ENCODE peak calls at places on chromosomes 2 and 18, in four cellular contexts. One of them, this sample, is unnamed.

GRCh38 chr2:128595763-128596452 is 277.2 kb upstream of the HS6ST1 start:
- DNase-seq in GM12878: no peak
- DNase-seq in K562: no peak
- DNase-seq in HepG2: no peak
- DNase-seq in this sample: no peak

GRCh38 chr2:215668329-215668728 is 232.5 kb upstream of the FN1 start:
- DNase-seq in K562: no peak
- DNase-seq in HepG2: no peak
- DNase-seq in GM12878: no peak
- DNase-seq in this sample: no peak

GRCh38 chr18:711693-712400 is 583 bp downstream of the ENOSF1 start:
- DNase-seq in GM12878: peak
- DNase-seq in HepG2: peak
- DNase-seq in K562: peak
- DNase-seq in this sample: peak

GRCh38 chr2:205685314-205686230 is 3.3 kb downstream of the NRP2 start:
- DNase-seq in K562: no peak
- DNase-seq in GM12878: no peak
- DNase-seq in HepG2: no peak
- DNase-seq in this sample: peak

GRCh38 chr2:83055338-83056010 is 1403.6 kb downstream of the SUCLG1 start:
- DNase-seq in GM12878: no peak
- DNase-seq in HepG2: no peak
- DNase-seq in K562: no peak
- DNase-seq in this sample: no peak

GRCh38 chr2:47221956-47222355 is 66.8 kb upstream of the STPG4 start:
- DNase-seq in GM12878: no peak
- DNase-seq in K562: no peak
- DNase-seq in HepG2: no peak
- DNase-seq in this sample: no peak

GRCh38 chr2:192473331-192473730 is 278.6 kb upstream of the TMEFF2 start:
- DNase-seq in HepG2: no peak
- DNase-seq in GM12878: no peak
- DNase-seq in K562: no peak
- DNase-seq in this sample: no peak

GRCh38 chr2:47274054-47274779 is 119.1 kb upstream of the STPG4 start:
- DNase-seq in HepG2: no peak
- DNase-seq in GM12878: no peak
- DNase-seq in K562: no peak
- DNase-seq in this sample: no peak

GRCh38 chr2:195382186-195382585 is 274.8 kb upstream of the SLC39A10 start:
- DNase-seq in HepG2: no peak
- DNase-seq in GM12878: no peak
- DNase-seq in K562: no peak
- DNase-seq in this sample: no peak

GRCh38 chr18:51588616-51589015 is 391.1 kb upstream of the MEX3C start:
- DNase-seq in HepG2: no peak
- DNase-seq in GM12878: no peak
- DNase-seq in K562: no peak
- DNase-seq in this sample: no peak

GRCh38 chr2:73965053-73965452 is 19.7 kb upstream of the TET3 start:
- DNase-seq in K562: no peak
- DNase-seq in GM12878: no peak
- DNase-seq in HepG2: no peak
- DNase-seq in this sample: no peak

GRCh38 chr2:30914456-30914855 is 107.2 kb upstream of the CAPN13 start:
- DNase-seq in K562: no peak
- DNase-seq in HepG2: no peak
- DNase-seq in GM12878: no peak
- DNase-seq in this sample: no peak

GRCh38 chr2:190581997-190582396 is 47.5 kb upstream of the NEMP2 start:
- DNase-seq in K562: no peak
- DNase-seq in HepG2: no peak
- DNase-seq in GM12878: no peak
- DNase-seq in this sample: no peak

GRCh38 chr2:10005461-10005860 is 37.9 kb upstream of the KLF11 start:
- DNase-seq in HepG2: no peak
- DNase-seq in K562: no peak
- DNase-seq in GM12878: no peak
- DNase-seq in this sample: no peak

GRCh38 chr18:35998967-35999366 is 26.5 kb downstream of the RMP24 start:
- DNase-seq in GM12878: no peak
- DNase-seq in HepG2: no peak
- DNase-seq in K562: peak
- DNase-seq in this sample: no peak

GRCh38 chr2:8197101-8197500 is 484.8 kb upstream of the ID2 start:
- DNase-seq in GM12878: no peak
- DNase-seq in K562: no peak
- DNase-seq in HepG2: no peak
- DNase-seq in this sample: no peak

GRCh38 chr2:73300926-73301325 is 7.6 kb upstream of the EGR4 start:
- DNase-seq in HepG2: no peak
- DNase-seq in GM12878: no peak
- DNase-seq in K562: no peak
- DNase-seq in this sample: no peak

GRCh38 chr2:209208211-209208610 is 215.6 kb upstream of the MAP2 start:
- DNase-seq in GM12878: no peak
- DNase-seq in HepG2: peak
- DNase-seq in K562: peak
- DNase-seq in this sample: peak

GRCh38 chr18:985301-985700 is 80.6 kb downstream of the ADCYAP1 start:
- DNase-seq in HepG2: no peak
- DNase-seq in GM12878: no peak
- DNase-seq in K562: no peak
- DNase-seq in this sample: peak

GRCh38 chr2:24304098-24304497 is 56.2 kb downstream of the ITSN2 start:
- DNase-seq in GM12878: no peak
- DNase-seq in HepG2: peak
- DNase-seq in K562: no peak
- DNase-seq in this sample: no peak

GRCh38 chr2:150997702-150998480 is 263.8 kb downstream of the RBM43 start:
- DNase-seq in HepG2: no peak
- DNase-seq in K562: no peak
- DNase-seq in GM12878: no peak
- DNase-seq in this sample: no peak

GRCh38 chr18:8478166-8478967 is 130.9 kb upstream of the RAB12 start:
- DNase-seq in HepG2: peak
- DNase-seq in GM12878: no peak
- DNase-seq in K562: peak
- DNase-seq in this sample: peak

GRCh38 chr2:241777167-241777685 is 604 bp downstream of the GAL3ST2 start:
- DNase-seq in K562: no peak
- DNase-seq in HepG2: no peak
- DNase-seq in GM12878: no peak
- DNase-seq in this sample: no peak

GRCh38 chr2:47984041-47984440 is 77.7 kb upstream of the FBXO11 start:
- DNase-seq in HepG2: no peak
- DNase-seq in K562: no peak
- DNase-seq in GM12878: no peak
- DNase-seq in this sample: no peak

GRCh38 chr18:64276736-64277135 is 127.8 kb upstream of the LINC00305 start:
- DNase-seq in GM12878: no peak
- DNase-seq in HepG2: no peak
- DNase-seq in K562: no peak
- DNase-seq in this sample: no peak

GRCh38 chr2:162888641-162889040 is 50.1 kb upstream of the KCNH7 start:
- DNase-seq in K562: no peak
- DNase-seq in HepG2: no peak
- DNase-seq in GM12878: no peak
- DNase-seq in this sample: no peak

GRCh38 chr18:78713726-78714125 is 265.9 kb upstream of the SALL3 start:
- DNase-seq in K562: no peak
- DNase-seq in GM12878: no peak
- DNase-seq in HepG2: no peak
- DNase-seq in this sample: no peak

GRCh38 chr2:148201075-148202004 is 180.4 kb downstream of the MBD5 start:
- DNase-seq in HepG2: peak
- DNase-seq in GM12878: no peak
- DNase-seq in K562: peak
- DNase-seq in this sample: peak

GRCh38 chr2:23596316-23596885 is 211.4 kb downstream of the KLHL29 start:
- DNase-seq in HepG2: no peak
- DNase-seq in GM12878: no peak
- DNase-seq in K562: no peak
- DNase-seq in this sample: no peak

GRCh38 chr18:60485207-60485606 is 112.6 kb upstream of the MC4R start:
- DNase-seq in K562: no peak
- DNase-seq in HepG2: no peak
- DNase-seq in GM12878: no peak
- DNase-seq in this sample: no peak

GRCh38 chr18:24991661-24992060 is 360.3 kb downstream of the ZNF521 start:
- DNase-seq in GM12878: no peak
- DNase-seq in HepG2: no peak
- DNase-seq in K562: no peak
- DNase-seq in this sample: no peak

GRCh38 chr2:221606369-221606768 is 34.3 kb upstream of the EPHA4 start:
- DNase-seq in K562: no peak
- DNase-seq in GM12878: no peak
- DNase-seq in HepG2: no peak
- DNase-seq in this sample: peak

DNA sequence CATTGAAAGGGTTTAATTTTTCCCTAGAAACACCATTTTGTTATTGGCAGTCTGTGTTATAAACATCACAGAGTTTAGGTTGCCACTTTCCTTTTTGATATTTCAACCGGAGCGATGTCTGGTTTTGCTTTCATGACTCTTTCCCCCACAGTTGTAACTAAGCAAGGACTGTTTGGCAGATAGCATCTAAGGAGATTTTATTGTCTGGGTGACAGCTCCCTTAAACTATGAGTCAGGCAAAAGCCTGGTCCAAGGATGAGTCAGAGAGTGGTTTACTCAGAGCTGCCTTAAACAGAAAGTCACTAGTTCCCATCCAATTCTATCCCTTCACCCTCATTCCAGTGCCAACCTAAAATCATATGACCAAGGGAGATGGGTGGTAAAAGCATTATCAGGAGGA is 341.6 kb upstream of the VWC2L start:
- DNase-seq in K562: no peak
- DNase-seq in GM12878: no peak
- DNase-seq in HepG2: peak
- DNase-seq in this sample: no peak
- TF ChIP-seq TCF7 in K562: no peak
- TF ChIP-seq TCF7 in GM12878: no peak
- TF ChIP-seq TCF7 in HepG2: no peak
- TF ChIP-seq TCF7 in this sample: no peak

DNA sequence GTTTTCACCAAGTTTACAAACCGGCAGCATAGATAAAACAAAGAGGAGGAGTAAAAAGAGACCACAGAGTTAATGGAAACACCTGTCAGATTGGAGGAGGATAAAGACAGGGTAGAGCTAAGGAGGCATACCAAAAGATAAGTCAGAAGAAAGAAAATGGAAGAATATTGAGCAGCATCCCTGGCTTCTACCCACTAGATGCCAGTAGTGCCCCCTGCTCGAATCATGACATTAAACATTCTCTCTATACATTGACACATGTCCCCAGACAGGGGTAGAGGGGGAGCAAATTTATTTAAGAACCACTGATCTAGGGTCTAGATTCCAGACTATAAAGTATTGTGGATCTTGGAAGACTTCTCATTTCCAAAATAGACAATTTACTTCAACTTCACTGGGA is 159.8 kb upstream of the ETAA1 start:
- DNase-seq in K562: no peak
- DNase-seq in GM12878: no peak
- DNase-seq in HepG2: no peak
- DNase-seq in this sample: no peak
- TF ChIP-seq TCF7 in K562: no peak
- TF ChIP-seq TCF7 in GM12878: no peak
- TF ChIP-seq TCF7 in HepG2: no peak
- TF ChIP-seq TCF7 in this sample: no peak

GRCh38 chr2:64888591-64889309 is 100.4 kb upstream of the SLC1A4 start:
- DNase-seq in HepG2: peak
- DNase-seq in K562: no peak
- DNase-seq in GM12878: no peak
- DNase-seq in this sample: peak
- TF ChIP-seq TCF7 in HepG2: no peak
- TF ChIP-seq TCF7 in K562: no peak
- TF ChIP-seq TCF7 in GM12878: no peak
- TF ChIP-seq TCF7 in this sample: no peak

GRCh38 chr2:19982268-19982667 is 7.6 kb downstream of the WDR35 start:
- DNase-seq in GM12878: no peak
- DNase-seq in K562: no peak
- DNase-seq in HepG2: peak
- DNase-seq in this sample: no peak
- TF ChIP-seq TCF7 in GM12878: no peak
- TF ChIP-seq TCF7 in K562: no peak
- TF ChIP-seq TCF7 in HepG2: no peak
- TF ChIP-seq TCF7 in this sample: no peak

GRCh38 chr2:180663016-180663471 is 317.4 kb upstream of the UBE2E3 start:
- DNase-seq in HepG2: no peak
- DNase-seq in K562: no peak
- DNase-seq in GM12878: no peak
- DNase-seq in this sample: no peak

GRCh38 chr2:180662555-180662954 is 317.9 kb upstream of the UBE2E3 start:
- DNase-seq in HepG2: no peak
- DNase-seq in GM12878: no peak
- DNase-seq in K562: no peak
- DNase-seq in this sample: no peak

GRCh38 chr2:180660881-180661280 is 319.5 kb upstream of the UBE2E3 start:
- DNase-seq in GM12878: no peak
- DNase-seq in K562: no peak
- DNase-seq in HepG2: no peak
- DNase-seq in this sample: no peak

GRCh38 chr2:180657054-180657453 is 323.4 kb upstream of the UBE2E3 start:
- DNase-seq in HepG2: no peak
- DNase-seq in GM12878: no peak
- DNase-seq in K562: no peak
- DNase-seq in this sample: no peak

GRCh38 chr2:180660207-180660606 is 320.2 kb upstream of the UBE2E3 start:
- DNase-seq in GM12878: no peak
- DNase-seq in HepG2: peak
- DNase-seq in K562: no peak
- DNase-seq in this sample: no peak
- TF ChIP-seq TCF7 in GM12878: no peak
- TF ChIP-seq TCF7 in HepG2: no peak
- TF ChIP-seq TCF7 in K562: no peak
- TF ChIP-seq TCF7 in this sample: no peak

GRCh38 chr18:4511166-4511565 is 56.1 kb upstream of the DLGAP1 start:
- DNase-seq in HepG2: no peak
- DNase-seq in K562: no peak
- DNase-seq in GM12878: no peak
- DNase-seq in this sample: no peak

GRCh38 chr18:4510160-4510559 is 55.1 kb upstream of the DLGAP1 start:
- DNase-seq in K562: no peak
- DNase-seq in GM12878: no peak
- DNase-seq in HepG2: no peak
- DNase-seq in this sample: no peak

GRCh38 chr18:4510709-4511108 is 55.6 kb upstream of the DLGAP1 start:
- DNase-seq in GM12878: no peak
- DNase-seq in K562: no peak
- DNase-seq in HepG2: no peak
- DNase-seq in this sample: no peak
- TF ChIP-seq TCF7 in GM12878: no peak
- TF ChIP-seq TCF7 in K562: no peak
- TF ChIP-seq TCF7 in HepG2: no peak
- TF ChIP-seq TCF7 in this sample: no peak

GRCh38 chr2:161030260-161031063 is 129.8 kb upstream of the TANK start:
- DNase-seq in GM12878: no peak
- DNase-seq in HepG2: peak
- DNase-seq in K562: no peak
- DNase-seq in this sample: no peak
- TF ChIP-seq TCF7 in GM12878: no peak
- TF ChIP-seq TCF7 in HepG2: no peak
- TF ChIP-seq TCF7 in K562: no peak
- TF ChIP-seq TCF7 in this sample: no peak

This sample was measured in WTC11.